ENCODE peak calls at places on chromosomes 3 and 15, in ten cellular contexts. R is DND-41, K is transverse colon, Q is epithelial cell of esophagus, G is cardiac fibroblast, S is right lobe of liver, A is pancreas, X is IMR-90, J is right cardiac atrium, B is thoracic aorta. W is an unnamed sample.

GRCh38 chr3:55884491-55885285 is 397.6 kb upstream of the WNT5A start:
- DNase-seq in R (no peak), K (no peak), Q (peak), G (no peak), S (no peak), A (no peak), X (peak), J (no peak), B (no peak), W (no peak)

GRCh38 chr3:138469869-138470268 is 35.5 kb downstream of the ESYT3 start:
- DNase-seq in R (no peak), K (no peak), Q (no peak), G (no peak), S (no peak), A (no peak), X (no peak), J (no peak), B (no peak), W (no peak)

GRCh38 chr3:57701781-57702180 is 8.9 kb upstream of the DENND6A start:
- DNase-seq in R (no peak), K (no peak), Q (no peak), G (no peak), S (no peak), A (no peak), X (no peak), J (no peak), B (no peak), W (no peak)

GRCh38 chr3:19946291-19946831 is 536 bp upstream of the RAB5A start:
- DNase-seq in R (no peak), K (no peak), Q (no peak), G (no peak), S (no peak), A (no peak), X (no peak), J (no peak), B (peak), W (no peak)

GRCh38 chr3:65685621-65686020 is 353.1 kb downstream of the MAGI1 start:
- DNase-seq in R (no peak), K (no peak), Q (no peak), G (peak), S (no peak), A (no peak), X (peak), J (no peak), B (no peak), W (no peak)

GRCh38 chr3:177337548-177338331 is 140.5 kb upstream of the TBL1XR1 start:
- DNase-seq in R (no peak), K (no peak), Q (peak), G (peak), S (no peak), A (no peak), X (peak), J (no peak), B (no peak), W (no peak)

GRCh38 chr3:172647823-172648222 is 63.0 kb downstream of the NCEH1 start:
- DNase-seq in R (no peak), K (no peak), Q (peak), G (no peak), S (no peak), A (peak), X (no peak), J (no peak), B (no peak), W (no peak)

GRCh38 chr3:124832782-124833709 is 54.1 kb downstream of the ITGB5 start:
- DNase-seq in R (no peak), K (no peak), Q (no peak), G (peak), S (no peak), A (no peak), X (peak), J (no peak), B (no peak), W (no peak)

GRCh38 chr3:151673974-151674373 is 59.8 kb upstream of the AADACL2 start:
- DNase-seq in R (no peak), K (no peak), Q (no peak), G (no peak), S (no peak), A (no peak), X (no peak), J (no peak), B (no peak), W (no peak)

GRCh38 chr3:50168388-50168787 is 13.3 kb downstream of the SEMA3F start:
- DNase-seq in R (no peak), K (no peak), Q (no peak), G (no peak), S (no peak), A (no peak), X (no peak), J (peak), B (no peak), W (no peak)

GRCh38 chr3:23646201-23646955 is 159.4 kb upstream of the UBE2E1 start:
- DNase-seq in R (no peak), K (peak), Q (peak), G (no peak), S (no peak), A (no peak), X (no peak), J (no peak), B (no peak), W (no peak)

GRCh38 chr3:187822402-187822801 is 77.1 kb upstream of the BCL6 start:
- DNase-seq in R (peak), K (no peak), Q (no peak), G (no peak), S (no peak), A (no peak), X (no peak), J (no peak), B (no peak), W (peak)
- H3K4me3 ChIP-seq in R (no peak), K (no peak), Q (no peak), G (no peak), S (no peak), A (no peak), X (no peak), J (no peak), B (no peak), W (no peak)

DNA sequence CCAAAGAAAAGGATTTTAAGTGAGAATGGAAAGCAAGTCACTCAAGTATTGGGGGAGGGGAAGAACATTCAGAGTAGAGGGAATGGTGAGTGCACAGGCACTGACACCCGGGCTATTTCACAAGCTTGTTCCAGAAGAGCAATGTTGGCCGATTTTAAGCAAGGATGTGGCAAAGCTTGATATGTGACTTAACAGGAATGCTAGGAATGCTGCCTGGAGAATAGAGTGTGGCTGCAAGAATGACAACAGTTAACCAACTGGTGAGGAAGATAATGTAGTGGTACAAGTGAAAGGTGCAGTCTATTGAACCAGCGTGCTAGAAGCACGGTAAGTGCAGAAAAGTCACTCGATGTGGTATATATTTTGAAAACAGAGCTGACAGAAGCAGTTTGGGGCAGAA is 6.2 kb upstream of the CCDC80 start:
- DNase-seq in R (no peak), K (no peak), Q (peak), G (peak), S (no peak), A (no peak), X (peak), J (peak), B (no peak), W (no peak)
- H3K4me3 ChIP-seq in R (no peak), K (no peak), Q (no peak), G (no peak), S (no peak), A (no peak), X (no peak), J (no peak), B (no peak), W (no peak)

GRCh38 chr15:33160054-33160453 is 34.5 kb downstream of the FMN1 start:
- DNase-seq in R (no peak), K (no peak), Q (no peak), G (no peak), S (no peak), A (no peak), X (no peak), J (no peak), B (no peak), W (peak)
- H3K4me3 ChIP-seq in R (no peak), K (no peak), Q (no peak), G (no peak), S (no peak), A (no peak), X (no peak), J (no peak), B (no peak), W (no peak)

GRCh38 chr3:167983583-167983982 is 112.1 kb downstream of the GOLIM4 start:
- DNase-seq in R (no peak), K (no peak), Q (no peak), G (no peak), S (no peak), A (no peak), X (no peak), J (no peak), B (no peak), W (no peak)
- H3K4me3 ChIP-seq in R (no peak), K (no peak), Q (no peak), G (no peak), S (no peak), A (no peak), X (no peak), J (no peak), B (no peak), W (no peak)

DNA sequence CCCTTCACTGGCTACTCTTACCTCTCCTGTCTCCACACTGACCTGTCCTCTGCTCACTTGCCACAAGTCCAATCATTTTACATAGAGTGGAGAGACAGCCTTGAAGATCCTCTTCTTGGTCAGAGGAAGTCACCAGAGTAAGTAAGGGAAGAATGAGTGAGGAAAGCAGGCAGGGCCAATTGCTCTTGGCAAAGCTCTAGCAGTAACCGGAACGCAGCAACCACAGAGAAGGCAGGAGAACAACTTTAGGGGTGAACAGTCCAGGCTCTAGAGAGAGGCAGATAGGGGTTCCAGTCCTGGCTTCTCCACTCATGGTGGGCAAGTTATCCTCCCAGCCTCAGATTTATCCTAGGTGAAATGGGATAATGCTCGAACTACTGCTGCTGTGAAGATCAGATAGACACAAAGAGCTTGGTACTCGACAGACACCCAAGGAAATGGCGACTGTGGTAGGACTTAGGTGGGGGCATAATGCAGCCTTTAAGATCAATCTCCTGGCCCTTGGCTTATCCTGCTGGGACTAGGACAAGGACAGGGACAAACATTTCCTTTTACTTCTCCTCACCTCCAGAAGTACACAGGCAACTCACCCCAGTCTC is 1.2 kb upstream of the ADAMTSL3 start:
- DNase-seq in R (no peak), K (no peak), Q (no peak), G (no peak), S (no peak), A (no peak), X (no peak), J (peak), B (no peak), W (no peak)
- H3K4me3 ChIP-seq in R (no peak), K (no peak), Q (no peak), G (no peak), S (no peak), A (no peak), X (no peak), J (no peak), B (peak), W (no peak)

GRCh38 chr15:34588046-34588674 is 4.7 kb upstream of the GOLGA8B start:
- DNase-seq in R (peak), K (peak), Q (peak), G (peak), S (no peak), A (peak), X (peak), J (peak), B (peak), W (peak)
- H3K4me3 ChIP-seq in R (no peak), K (no peak), Q (peak), G (no peak), S (peak), A (peak), X (peak), J (no peak), B (peak), W (peak)

GRCh38 chr3:49119439-49119838 is 1.2 kb downstream of the USP19 start:
- DNase-seq in R (no peak), K (no peak), Q (peak), G (peak), S (no peak), A (no peak), X (peak), J (peak), B (no peak), W (no peak)

GRCh38 chr3:49120438-49121135 is at the start of gene USP19:
- DNase-seq in R (peak), K (peak), Q (peak), G (peak), S (peak), A (peak), X (peak), J (peak), B (peak), W (peak)

GRCh38 chr3:49121244-49121671 is 635 bp upstream of the USP19 start:
- DNase-seq in R (peak), K (no peak), Q (no peak), G (no peak), S (no peak), A (no peak), X (no peak), J (peak), B (no peak), W (no peak)

GRCh38 chr3:49120096-49120437 is 556 bp downstream of the USP19 start:
- DNase-seq in R (peak), K (no peak), Q (no peak), G (no peak), S (no peak), A (no peak), X (peak), J (no peak), B (no peak), W (no peak)

GRCh38 chr3:49119036-49119435 is 1.6 kb downstream of the USP19 start:
- DNase-seq in R (no peak), K (no peak), Q (no peak), G (peak), S (no peak), A (no peak), X (no peak), J (peak), B (no peak), W (no peak)
- H3K4me3 ChIP-seq in R (peak), K (no peak), Q (no peak), G (no peak), S (no peak), A (no peak), X (no peak), J (no peak), B (peak), W (peak)

GRCh38 chr3:34016925-34017592 is 218.6 kb downstream of the PDCD6IP start:
- DNase-seq in R (peak), K (no peak), Q (peak), G (no peak), S (no peak), A (no peak), X (no peak), J (no peak), B (no peak), W (peak)

GRCh38 chr3:34020761-34021635 is 222.6 kb downstream of the PDCD6IP start:
- DNase-seq in R (peak), K (no peak), Q (no peak), G (no peak), S (no peak), A (no peak), X (no peak), J (no peak), B (no peak), W (peak)

GRCh38 chr3:34017757-34018156 is 219.3 kb downstream of the PDCD6IP start:
- DNase-seq in R (no peak), K (no peak), Q (no peak), G (no peak), S (no peak), A (no peak), X (no peak), J (no peak), B (no peak), W (no peak)

GRCh38 chr3:34020221-34020620 is 221.8 kb downstream of the PDCD6IP start:
- DNase-seq in R (no peak), K (no peak), Q (no peak), G (no peak), S (no peak), A (no peak), X (no peak), J (no peak), B (no peak), W (no peak)

GRCh38 chr3:34019158-34019557 is 220.7 kb downstream of the PDCD6IP start:
- DNase-seq in R (no peak), K (no peak), Q (no peak), G (no peak), S (no peak), A (no peak), X (no peak), J (no peak), B (no peak), W (no peak)
- H3K4me3 ChIP-seq in R (no peak), K (no peak), Q (no peak), G (no peak), S (no peak), A (no peak), X (no peak), J (no peak), B (no peak), W (no peak)

GRCh38 chr15:74364936-74365618 is 2.4 kb downstream of the CYP11A1 start:
- DNase-seq in R (no peak), K (no peak), Q (no peak), G (no peak), S (no peak), A (no peak), X (peak), J (no peak), B (no peak), W (no peak)
- H3K4me3 ChIP-seq in R (no peak), K (peak), Q (no peak), G (no peak), S (peak), A (peak), X (peak), J (peak), B (peak), W (no peak)

W was measured in Jurkat, Clone E6-1.